ENCODE peak calls at places on chromosomes 13 and 19, in four cellular contexts. J, A, I and Q are unnamed samples.

GRCh38 chr19:11197291-11198174 is at the start of gene KANK2:
- DNase-seq in J (peak; percentile 88), A (peak; percentile 97), I (peak; percentile 86), Q (peak; percentile 79)

GRCh38 chr19:42028304-42029216 is 34.5 kb upstream of the ATP1A3 start:
- DNase-seq in J (no peak), A (no peak), I (peak; percentile 27), Q (no peak)

GRCh38 chr13:107534548-107534947 is 680.8 kb downstream of the LIG4 start:
- DNase-seq in J (no peak), A (no peak), I (no peak), Q (no peak)

GRCh38 chr13:85313761-85314503 is 485.3 kb downstream of the SLITRK6 start:
- DNase-seq in J (no peak), A (no peak), I (no peak), Q (no peak)

GRCh38 chr19:42198676-42199439 is 18.6 kb downstream of the DEDD2 start:
- DNase-seq in J (no peak), A (no peak), I (peak; percentile 87), Q (peak; percentile 74)

GRCh38 chr19:35557539-35558399 is 5.7 kb downstream of the ATP4A start:
- DNase-seq in J (peak; percentile 51), A (peak; percentile 87), I (peak; percentile 35), Q (peak; percentile 82)

GRCh38 chr19:31532034-31532433 is 182.8 kb upstream of the TSHZ3 start:
- DNase-seq in J (no peak), A (no peak), I (no peak), Q (no peak)

GRCh38 chr13:40590112-40590862 is 76.2 kb downstream of the FOXO1 start:
- DNase-seq in J (no peak), A (no peak), I (no peak), Q (no peak)

GRCh38 chr19:4606921-4607678 is 32.2 kb upstream of the TNFAIP8L1 start:
- DNase-seq in J (peak; percentile 67), A (peak; percentile 77), I (no peak), Q (no peak)

GRCh38 chr13:40389081-40389641 is 277.3 kb downstream of the FOXO1 start:
- DNase-seq in J (no peak), A (no peak), I (peak; percentile 54), Q (peak; percentile 20)

GRCh38 chr13:113654175-113654560 is 3.8 kb downstream of the ATP4B start:
- DNase-seq in J (no peak), A (peak; percentile 27), I (no peak), Q (no peak)

GRCh38 chr13:112355274-112355843 is 20.8 kb upstream of the SPACA7 start:
- DNase-seq in J (no peak), A (no peak), I (no peak), Q (no peak)

GRCh38 chr19:3481241-3482090 is 1.1 kb upstream of the SMIM24 start:
- DNase-seq in J (no peak), A (no peak), I (peak; percentile 64), Q (no peak)

GRCh38 chr19:14375055-14375581 is 6.1 kb upstream of the ADGRE5 start:
- DNase-seq in J (peak; percentile 44), A (no peak), I (peak; percentile 65), Q (peak; percentile 69)

GRCh38 chr19:50489461-50490011 is 12.9 kb upstream of the GARIN5A start:
- DNase-seq in J (no peak), A (peak; percentile 45), I (no peak), Q (no peak)

GRCh38 chr13:19050901-19051300 is 130.7 kb downstream of the TUBA3C start:
- DNase-seq in J (no peak), A (no peak), I (no peak), Q (no peak)

GRCh38 chr19:13847033-13847899 is 29.7 kb upstream of the NANOS3 start:
- DNase-seq in J (peak; percentile 98), A (peak; percentile 93), I (peak; percentile 70), Q (peak; percentile 84)

GRCh38 chr19:19387108-19387507 is 18.4 kb upstream of the GATAD2A start:
- DNase-seq in J (no peak), A (no peak), I (no peak), Q (no peak)
- H3K4me3 ChIP-seq in J (peak overlapping the region; percentile 97), A (peak overlapping the region; percentile 96), I (peak overlapping the region; percentile 94), Q (peak overlapping the region; percentile 96)

GRCh38 chr13:75416327-75417005 is 65.5 kb downstream of the TBC1D4 start:
- DNase-seq in J (no peak), A (no peak), I (peak; percentile 80), Q (peak; percentile 48)
- TF ChIP-seq CTCF in J (no peak), A (no peak), I (peak; percentile 69), Q (peak; percentile 18)

GRCh38 chr19:44749994-44750393 is 1.5 kb downstream of the BCL3 start:
- DNase-seq in J (no peak), A (no peak), I (no peak), Q (no peak)
- H3K4me3 ChIP-seq in J (peak overlapping the region; percentile 73), A (peak overlapping the region; percentile 75), I (peak overlapping the region; percentile 84), Q (peak overlapping the region; percentile 81)

DNA sequence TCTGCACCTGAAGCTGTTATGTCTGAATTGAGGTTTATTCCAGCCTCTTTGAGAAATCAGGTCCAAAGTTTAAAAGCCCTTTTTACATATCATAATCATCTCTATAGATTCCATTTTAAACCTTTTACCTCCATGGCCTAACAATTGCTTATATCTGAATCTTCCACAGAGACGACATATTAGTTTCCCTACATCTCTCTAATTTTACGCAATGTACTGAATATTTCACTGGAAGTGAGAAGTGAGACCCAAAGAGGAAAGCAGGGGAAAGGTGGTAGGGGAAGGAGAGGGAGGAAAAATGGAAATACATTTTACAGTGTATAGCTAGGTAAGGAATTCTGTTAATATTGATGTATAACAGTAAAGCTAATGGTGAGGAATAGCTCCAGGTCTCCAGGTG is 189.6 kb downstream of the MZT1 start:
- DNase-seq in J (no peak), A (no peak), I (no peak), Q (no peak)
- TF ChIP-seq CTCF in J (no peak), A (no peak), I (no peak), Q (no peak)